ENCODE peak calls at places on chromosomes 4 and X, in eight cellular contexts. K, V, B, N, Z, Q, U and E are unnamed samples.

GRCh38 chr4:83931659-83932058 is 395.8 kb downstream of the GPAT3 start:
- DNase-seq in K (no peak), V (no peak), B (no peak), N (no peak), Z (no peak), Q (no peak), U (no peak), E (no peak)

GRCh38 chrX:129000018-129000417 is 523.3 kb downstream of the SMARCA1 start:
- DNase-seq in K (no peak), V (no peak), B (no peak), N (peak; percentile 87), Z (no peak), Q (no peak), U (no peak), E (no peak)

GRCh38 chr4:150078041-150078995 is at the start of gene DCLK2:
- DNase-seq in K (no peak), V (peak; percentile 76), B (peak; percentile 92), N (peak; percentile 79), Z (no peak), Q (peak; percentile 88), U (peak; percentile 72), E (peak; percentile 94)

GRCh38 chr4:89101256-89102161 is 9.8 kb upstream of the TIGD2 start:
- DNase-seq in K (no peak), V (no peak), B (no peak), N (no peak), Z (no peak), Q (peak; percentile 6), U (no peak), E (no peak)

GRCh38 chr4:116357758-116358157 is 727.6 kb downstream of the TRAM1L1 start:
- DNase-seq in K (no peak), V (peak; percentile 19), B (peak; percentile 82), N (no peak), Z (no peak), Q (peak; percentile 8), U (no peak), E (peak; percentile 34)

GRCh38 chrX:101385026-101385684 is 836 bp downstream of the BTK start:
- DNase-seq in K (no peak), V (no peak), B (no peak), N (no peak), Z (no peak), Q (no peak), U (no peak), E (no peak)

GRCh38 chr4:122633211-122633610 is 12.3 kb upstream of the IL21 start:
- DNase-seq in K (no peak), V (no peak), B (peak; percentile 33), N (no peak), Z (no peak), Q (no peak), U (no peak), E (no peak)

GRCh38 chr4:67052981-67053380 is 492.3 kb downstream of the CENPC start:
- DNase-seq in K (no peak), V (no peak), B (no peak), N (no peak), Z (no peak), Q (no peak), U (no peak), E (no peak)

GRCh38 chrX:16838202-16839066 is 31.7 kb downstream of the RBBP7 start:
- DNase-seq in K (no peak), V (no peak), B (peak; percentile 92), N (no peak), Z (no peak), Q (peak; percentile 87), U (no peak), E (no peak)

GRCh38 chr4:134727696-134728095 is 526.1 kb upstream of the PABPC4L start:
- DNase-seq in K (no peak), V (no peak), B (no peak), N (no peak), Z (no peak), Q (no peak), U (no peak), E (no peak)

GRCh38 chr4:145956288-145956890 is 17.8 kb upstream of the ZNF827 start:
- DNase-seq in K (peak; percentile 47), V (peak; percentile 49), B (peak; percentile 43), N (peak; percentile 45), Z (no peak), Q (peak; percentile 51), U (no peak), E (no peak)

GRCh38 chr4:149790172-149790907 is 25.3 kb downstream of the IQCM start:
- DNase-seq in K (no peak), V (no peak), B (peak; percentile 11), N (no peak), Z (no peak), Q (peak; percentile 14), U (no peak), E (no peak)

GRCh38 chrX:113892401-113892800 is 691.5 kb upstream of the HTR2C start:
- DNase-seq in K (no peak), V (no peak), B (no peak), N (no peak), Z (no peak), Q (no peak), U (no peak), E (no peak)

GRCh38 chr4:28788929-28789490 is 1928.4 kb downstream of the STIM2 start:
- DNase-seq in K (no peak), V (peak; percentile 30), B (no peak), N (peak; percentile 34), Z (no peak), Q (no peak), U (no peak), E (peak; percentile 33)

GRCh38 chr4:71004281-71004851 is 10.9 kb downstream of the DCK start:
- DNase-seq in K (peak; percentile 79), V (no peak), B (no peak), N (peak; percentile 5), Z (no peak), Q (no peak), U (no peak), E (no peak)

GRCh38 chr4:94621491-94622080 is 136.2 kb upstream of the BMPR1B start:
- DNase-seq in K (no peak), V (peak; percentile 28), B (peak; percentile 73), N (no peak), Z (no peak), Q (peak; percentile 44), U (no peak), E (no peak)

GRCh38 chr4:102825261-102826071 is 1.9 kb downstream of the UBE2D3 start:
- DNase-seq in K (no peak), V (peak; percentile 70), B (peak; percentile 81), N (peak; percentile 11), Z (no peak), Q (peak; percentile 70), U (no peak), E (peak; percentile 48)

GRCh38 chr4:69126030-69126429 is 29.8 kb downstream of the UGT2B7 start:
- DNase-seq in K (no peak), V (no peak), B (no peak), N (no peak), Z (no peak), Q (no peak), U (no peak), E (no peak)

GRCh38 chrX:108735680-108736508 is 469 bp downstream of the IRS4 start:
- DNase-seq in K (no peak), V (peak; percentile 20), B (no peak), N (peak; percentile 35), Z (no peak), Q (peak; percentile 9), U (no peak), E (no peak)

GRCh38 chr4:168685136-168685535 is 188.3 kb downstream of the PALLD start:
- DNase-seq in K (no peak), V (no peak), B (no peak), N (no peak), Z (no peak), Q (no peak), U (no peak), E (no peak)

GRCh38 chr4:103364066-103364465 is 165.9 kb upstream of the CENPE start:
- DNase-seq in K (no peak), V (no peak), B (no peak), N (no peak), Z (no peak), Q (no peak), U (no peak), E (no peak)

GRCh38 chrX:15242899-15243555 is 26.9 kb downstream of the ASB9 start:
- DNase-seq in K (peak; percentile 42), V (peak; percentile 37), B (peak; percentile 60), N (peak; percentile 15), Z (no peak), Q (peak; percentile 63), U (no peak), E (no peak)

GRCh38 chr4:41268024-41268423 is 11.3 kb downstream of the UCHL1 start:
- DNase-seq in K (no peak), V (no peak), B (no peak), N (peak; percentile 13), Z (no peak), Q (no peak), U (no peak), E (no peak)

GRCh38 chr4:6408263-6408662 is 64.2 kb downstream of the PPP2R2C start:
- DNase-seq in K (peak; percentile 10), V (peak; percentile 70), B (no peak), N (no peak), Z (no peak), Q (no peak), U (no peak), E (no peak)

GRCh38 chr4:5710065-5710961 is 688 bp upstream of the EVC start:
- DNase-seq in K (no peak), V (no peak), B (peak; percentile 74), N (peak; percentile 35), Z (no peak), Q (peak; percentile 45), U (no peak), E (no peak)

GRCh38 chr4:30945586-30945985 is 225.4 kb downstream of the PCDH7 start:
- DNase-seq in K (no peak), V (no peak), B (peak; percentile 27), N (no peak), Z (no peak), Q (peak; percentile 35), U (no peak), E (no peak)

GRCh38 chr4:109091754-109092409 is 210.6 kb downstream of the COL25A1 start:
- DNase-seq in K (no peak), V (no peak), B (no peak), N (no peak), Z (no peak), Q (no peak), U (no peak), E (no peak)

GRCh38 chr4:176451441-176451840 is 131.7 kb downstream of the SPCS3 start:
- DNase-seq in K (no peak), V (no peak), B (no peak), N (peak; percentile 66), Z (no peak), Q (no peak), U (no peak), E (no peak)

GRCh38 chr4:92387459-92388069 is 83.8 kb downstream of the GRID2 start:
- DNase-seq in K (no peak), V (peak; percentile 17), B (peak; percentile 66), N (no peak), Z (no peak), Q (peak; percentile 55), U (no peak), E (no peak)

GRCh38 chr4:76449824-76450223 is 14.8 kb downstream of the SHROOM3 start:
- DNase-seq in K (no peak), V (no peak), B (peak; percentile 68), N (peak; percentile 8), Z (no peak), Q (peak; percentile 37), U (no peak), E (no peak)

GRCh38 chr4:26568446-26568994 is 15.4 kb upstream of the TBC1D19 start:
- DNase-seq in K (no peak), V (no peak), B (peak; percentile 91), N (no peak), Z (no peak), Q (peak; percentile 89), U (no peak), E (no peak)

GRCh38 chr4:64784125-64784524 is 374.9 kb upstream of the TECRL start:
- DNase-seq in K (no peak), V (no peak), B (peak; percentile 61), N (peak; percentile 3), Z (no peak), Q (peak; percentile 63), U (no peak), E (no peak)

GRCh38 chrX:7270018-7270417 is 122.1 kb upstream of the PUDP start:
- DNase-seq in K (no peak), V (no peak), B (no peak), N (no peak), Z (no peak), Q (peak; percentile 58), U (no peak), E (no peak)

GRCh38 chrX:97309717-97310116 is 426.0 kb downstream of the RPA4 start:
- DNase-seq in K (no peak), V (no peak), B (no peak), N (no peak), Z (no peak), Q (no peak), U (no peak), E (no peak)